ENCODE peak calls at places on chromosomes 16 and 17, in eight cellular contexts. G, O, L, X, N, R, M and U are unnamed samples.

GRCh38 chr17:39092672-39093250 is 58.7 kb downstream of the PLXDC1 start:
- DNase-seq in G (no peak), O (no peak), L (no peak), X (no peak), N (no peak), R (no peak), M (no peak), U (no peak)

GRCh38 chr16:12503201-12503600 is 300.5 kb downstream of the CPPED1 start:
- DNase-seq in G (no peak), O (no peak), L (no peak), X (no peak), N (peak), R (no peak), M (no peak), U (no peak)

GRCh38 chr16:47956881-47957280 is 198.9 kb downstream of the ABCC12 start:
- DNase-seq in G (no peak), O (no peak), L (no peak), X (no peak), N (no peak), R (no peak), M (no peak), U (no peak)

GRCh38 chr17:76736349-76737081 is 616 bp downstream of the SRSF2 start:
- DNase-seq in G (peak), O (no peak), L (no peak), X (peak), N (peak), R (peak), M (peak), U (peak)

GRCh38 chr17:49046912-49047311 is 49.7 kb downstream of the IGF2BP1 start:
- DNase-seq in G (no peak), O (no peak), L (no peak), X (no peak), N (no peak), R (no peak), M (no peak), U (no peak)

GRCh38 chr16:19167710-19168172 is 299 bp upstream of the SYT17 start:
- DNase-seq in G (peak), O (peak), L (peak), X (peak), N (peak), R (peak), M (peak), U (peak)

GRCh38 chr16:1823821-1824220 is 2.8 kb downstream of the HAGH start:
- DNase-seq in G (peak), O (peak), L (no peak), X (peak), N (peak), R (peak), M (no peak), U (no peak)

GRCh38 chr16:6558133-6558532 is 774.5 kb upstream of the RBFOX1 start:
- DNase-seq in G (no peak), O (no peak), L (no peak), X (no peak), N (no peak), R (no peak), M (no peak), U (no peak)

GRCh38 chr17:6162216-6162615 is 92.0 kb downstream of the WSCD1 start:
- DNase-seq in G (no peak), O (no peak), L (no peak), X (no peak), N (no peak), R (no peak), M (no peak), U (no peak)

GRCh38 chr17:17346428-17347233 is 43.5 kb downstream of the NT5M start:
- DNase-seq in G (no peak), O (no peak), L (no peak), X (no peak), N (no peak), R (no peak), M (no peak), U (no peak)

GRCh38 chr17:48575673-48576478 is 2.3 kb downstream of the HOXB4 start:
- DNase-seq in G (no peak), O (no peak), L (no peak), X (no peak), N (no peak), R (no peak), M (no peak), U (no peak)

GRCh38 chr17:40735016-40735415 is 20.1 kb downstream of the KRT25 start:
- DNase-seq in G (no peak), O (no peak), L (no peak), X (no peak), N (no peak), R (no peak), M (no peak), U (no peak)

GRCh38 chr16:58500329-58501241 is 642 bp downstream of the NDRG4 start:
- DNase-seq in G (no peak), O (no peak), L (no peak), X (no peak), N (no peak), R (no peak), M (peak), U (no peak)

GRCh38 chr17:3794890-3795757 is 5.9 kb downstream of the ITGAE start:
- DNase-seq in G (peak), O (peak), L (no peak), X (no peak), N (peak), R (no peak), M (peak), U (no peak)

GRCh38 chr16:85457366-85457765 is 155.8 kb upstream of the GSE1 start:
- DNase-seq in G (no peak), O (no peak), L (no peak), X (no peak), N (no peak), R (no peak), M (peak), U (no peak)

GRCh38 chr16:71873199-71873598 is 10.8 kb downstream of the ZNF821 start:
- DNase-seq in G (no peak), O (no peak), L (no peak), X (no peak), N (no peak), R (no peak), M (no peak), U (no peak)

GRCh38 chr17:82600731-82601446 is 47.4 kb downstream of the WDR45B start:
- DNase-seq in G (no peak), O (no peak), L (no peak), X (no peak), N (no peak), R (no peak), M (no peak), U (no peak)

GRCh38 chr16:27406729-27407128 is 4.8 kb downstream of the IL21R start:
- DNase-seq in G (no peak), O (no peak), L (no peak), X (no peak), N (no peak), R (no peak), M (no peak), U (no peak)

GRCh38 chr17:37488009-37488604 is 1.6 kb upstream of the DUSP14 start:
- DNase-seq in G (peak), O (peak), L (peak), X (no peak), N (peak), R (no peak), M (peak), U (peak)
- H3K27ac ChIP-seq in G (peak), O (peak), L (peak), X (peak), N (peak), R (no peak), M (peak), U (peak)

GRCh38 chr17:65057520-65058075 is 1.1 kb upstream of the GNA13 start:
- DNase-seq in G (no peak), O (no peak), L (no peak), X (peak), N (no peak), R (no peak), M (no peak), U (no peak)
- H3K27ac ChIP-seq in G (no peak), O (peak), L (no peak), X (peak), N (peak), R (no peak), M (no peak), U (peak)

GRCh38 chr17:20226814-20227482 is 217.8 kb downstream of the SPECC1 start:
- DNase-seq in G (peak), O (peak), L (peak), X (peak), N (peak), R (peak), M (peak), U (peak)
- H3K27ac ChIP-seq in G (no peak), O (peak), L (no peak), X (no peak), N (no peak), R (peak), M (no peak), U (no peak)

DNA sequence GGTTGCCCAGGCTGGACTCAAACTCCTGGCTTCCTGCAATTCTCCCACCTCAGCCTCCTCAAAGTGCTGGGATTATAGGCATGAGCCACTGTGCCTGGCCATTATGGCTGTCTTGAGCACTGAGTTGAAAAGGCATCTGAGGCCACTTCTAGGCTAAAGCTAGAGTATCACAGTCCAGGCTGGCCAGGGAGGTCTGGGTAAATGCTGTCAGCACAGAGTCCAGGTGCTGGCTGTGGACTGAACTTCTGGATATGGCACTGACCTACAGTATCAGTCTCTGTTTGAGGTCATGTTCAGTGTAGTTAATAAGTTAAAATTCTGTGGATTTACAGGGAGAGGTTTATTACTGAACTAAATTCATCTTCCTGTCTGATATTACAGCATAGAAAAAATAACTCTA is 222.5 kb upstream of the TOM1L1 start:
- DNase-seq in G (no peak), O (no peak), L (no peak), X (no peak), N (no peak), R (no peak), M (no peak), U (no peak)
- H3K27ac ChIP-seq in G (no peak), O (no peak), L (no peak), X (no peak), N (no peak), R (no peak), M (no peak), U (no peak)

DNA sequence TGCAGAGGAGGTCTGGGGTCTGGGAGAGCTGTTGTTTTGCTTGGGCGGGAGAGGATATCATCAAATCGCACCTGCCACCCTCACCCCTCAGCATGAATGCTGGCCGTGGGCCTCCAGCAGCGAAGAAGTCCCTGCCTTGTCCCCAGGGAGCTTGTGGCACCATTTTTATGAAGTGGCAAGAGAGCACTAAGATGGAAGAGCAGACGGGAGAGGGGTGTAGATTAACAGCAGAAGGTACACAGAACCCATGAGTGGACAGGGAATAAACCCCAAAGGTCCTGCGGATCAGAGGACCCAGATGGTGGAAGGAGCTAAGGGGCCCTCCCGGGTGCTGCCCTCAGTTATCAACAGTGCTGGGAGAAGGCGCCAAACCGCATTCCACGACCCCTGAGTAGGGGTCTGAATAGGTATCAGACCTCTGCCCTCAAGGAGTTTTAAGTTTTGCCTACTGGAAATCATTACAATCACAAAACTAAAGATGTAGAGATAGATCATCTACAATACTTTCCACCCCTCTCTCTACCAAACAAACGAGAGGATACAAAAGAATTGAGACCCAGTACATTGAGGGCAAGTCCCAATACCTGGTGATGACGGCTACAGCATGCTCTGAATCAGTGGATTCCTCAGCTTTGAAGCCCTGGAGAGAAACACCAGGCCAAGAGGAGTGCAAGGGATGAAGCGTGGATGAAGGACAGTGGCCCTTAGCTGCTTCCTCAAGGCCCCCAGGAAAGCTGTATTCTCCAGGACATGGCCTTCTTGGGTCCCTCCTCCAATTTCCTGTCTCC is 60.2 kb downstream of the CCDC182 start:
- DNase-seq in G (no peak), O (no peak), L (no peak), X (no peak), N (no peak), R (no peak), M (no peak), U (peak)
- H3K27ac ChIP-seq in G (no peak), O (no peak), L (no peak), X (no peak), N (no peak), R (no peak), M (no peak), U (no peak)

DNA sequence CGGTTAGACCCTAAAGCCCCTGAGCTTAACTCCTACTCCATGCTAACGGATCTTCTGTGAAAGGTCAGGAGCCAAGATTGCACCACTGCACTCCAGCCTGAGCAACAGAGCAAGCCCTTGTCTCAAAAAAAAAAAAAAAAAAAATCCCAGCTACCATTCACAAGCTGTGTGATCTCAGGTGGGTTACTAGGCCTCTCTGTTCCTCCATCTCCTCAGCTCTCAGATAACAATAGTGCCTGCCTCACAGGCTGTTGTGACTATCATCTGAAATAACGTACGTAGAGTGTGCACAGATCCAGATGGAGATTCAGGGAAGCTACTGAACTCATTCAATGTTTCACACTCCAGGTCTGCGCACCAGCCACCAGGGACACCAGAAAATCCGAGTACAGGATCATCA is 57.8 kb downstream of the C16orf95 start:
- DNase-seq in G (no peak), O (no peak), L (no peak), X (no peak), N (no peak), R (no peak), M (no peak), U (no peak)
- H3K27ac ChIP-seq in G (no peak), O (no peak), L (no peak), X (no peak), N (no peak), R (no peak), M (no peak), U (no peak)

DNA sequence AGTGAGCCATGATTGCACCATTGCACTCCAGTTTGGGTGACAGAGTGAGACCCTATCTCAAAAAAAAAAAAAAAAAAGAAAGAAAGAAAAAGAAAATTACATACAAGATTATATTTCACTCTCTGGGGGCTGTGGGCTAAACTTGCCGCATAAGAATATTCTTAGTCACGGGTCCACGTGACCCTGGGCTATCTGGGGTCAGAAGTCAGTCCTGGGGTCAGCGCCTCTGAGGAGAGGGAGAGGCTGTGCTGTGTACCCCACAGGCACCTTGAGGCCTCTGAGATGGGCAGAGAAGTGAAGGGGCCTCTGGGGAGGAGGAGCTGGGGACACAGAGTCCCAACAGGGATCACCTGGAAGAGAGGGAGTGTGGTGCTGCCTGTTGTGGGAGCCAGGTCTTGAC is 5.8 kb upstream of the CD79B start:
- DNase-seq in G (no peak), O (no peak), L (no peak), X (no peak), N (no peak), R (no peak), M (no peak), U (no peak)
- H3K27ac ChIP-seq in G (no peak), O (no peak), L (no peak), X (no peak), N (no peak), R (no peak), M (no peak), U (no peak)

DNA sequence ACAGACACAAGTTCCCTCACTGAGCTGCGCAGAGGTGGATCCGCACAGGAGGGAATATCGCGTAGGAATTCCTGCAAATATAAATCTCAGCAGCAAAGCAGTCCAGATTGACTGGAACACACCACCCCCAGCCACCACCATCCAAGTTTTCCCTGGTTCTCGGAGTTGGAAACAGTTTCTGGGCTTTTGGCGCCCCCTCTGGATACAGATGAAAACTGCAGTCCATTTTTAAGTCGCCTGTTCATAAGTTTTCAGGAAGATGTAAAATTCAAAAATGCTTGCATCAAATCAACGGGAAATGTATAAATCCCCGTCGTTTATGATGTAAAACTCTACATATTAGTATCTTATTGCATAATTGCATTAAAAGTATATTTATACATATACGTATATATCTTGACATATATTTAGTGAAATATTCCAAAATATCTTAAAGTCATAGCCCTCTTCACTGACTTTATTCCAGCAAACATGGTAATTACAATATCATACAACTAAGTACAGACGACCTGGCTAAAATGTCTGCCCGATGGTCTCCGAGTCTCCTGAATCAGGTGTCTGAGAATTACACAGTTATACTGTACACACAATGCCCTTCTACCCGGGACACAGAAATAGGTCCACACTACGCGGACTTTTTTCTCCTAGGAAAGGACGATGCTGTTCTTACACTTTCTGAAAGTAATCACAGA is 2.1 kb upstream of the SOX9 start:
- DNase-seq in G (peak), O (peak), L (peak), X (peak), N (peak), R (peak), M (peak), U (peak)
- H3K27ac ChIP-seq in G (no peak), O (no peak), L (no peak), X (peak), N (no peak), R (peak), M (no peak), U (no peak)

GRCh38 chr17:1087381-1088241 is 90.7 kb downstream of the TIMM22 start:
- DNase-seq in G (no peak), O (peak), L (no peak), X (peak), N (peak), R (peak), M (peak), U (peak)
- H3K27ac ChIP-seq in G (no peak), O (peak), L (no peak), X (peak), N (peak), R (no peak), M (peak), U (peak)

GRCh38 chr16:15952265-15952711 is 2.9 kb downstream of the ABCC1 start:
- DNase-seq in G (no peak), O (no peak), L (no peak), X (no peak), N (no peak), R (no peak), M (peak), U (no peak)

GRCh38 chr16:15951852-15952251 is 2.4 kb downstream of the ABCC1 start:
- DNase-seq in G (no peak), O (no peak), L (no peak), X (no peak), N (no peak), R (no peak), M (no peak), U (no peak)

GRCh38 chr16:15953929-15954813 is 4.8 kb downstream of the ABCC1 start:
- DNase-seq in G (no peak), O (no peak), L (no peak), X (no peak), N (no peak), R (no peak), M (no peak), U (no peak)

GRCh38 chr16:15954814-15955151 is 5.4 kb downstream of the ABCC1 start:
- DNase-seq in G (no peak), O (no peak), L (no peak), X (no peak), N (no peak), R (no peak), M (peak), U (no peak)

DNA sequence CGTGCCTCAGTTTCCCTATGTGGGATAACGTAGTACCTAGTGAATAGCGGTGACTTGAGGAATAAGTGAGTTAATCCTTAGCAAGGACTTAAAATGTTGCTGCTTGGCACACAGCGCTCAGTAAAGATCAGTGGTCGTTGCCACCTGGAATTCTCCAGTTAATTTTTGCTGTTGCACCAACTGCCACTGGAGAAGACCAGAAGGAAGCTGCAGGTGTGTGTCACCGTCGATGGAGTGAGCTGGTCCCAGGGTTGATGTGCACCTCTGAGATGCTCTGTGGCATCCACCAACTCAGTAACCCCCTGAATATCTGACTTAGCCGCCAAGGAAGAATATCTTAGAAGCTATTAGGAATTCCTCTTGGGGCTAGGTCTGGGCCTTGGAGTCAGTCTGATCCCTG is 4.1 kb downstream of the ABCC1 start:
- DNase-seq in G (no peak), O (no peak), L (no peak), X (no peak), N (no peak), R (no peak), M (no peak), U (no peak)
- H3K27ac ChIP-seq in G (no peak), O (peak), L (no peak), X (no peak), N (no peak), R (no peak), M (no peak), U (no peak)